ENCODE peak calls at places on chromosomes 3 and 15, in four cellular contexts. One of them, this sample, is unnamed. For H3K27me3, the result is how much of the 10 kb centered on the place peaks cover.

GRCh38 chr3:159751754-159752153 is 236.9 kb upstream of the IL12A start:
- DNase-seq in thoracic aorta: no peak
- DNase-seq in effector memory CD4-positive, alpha-beta T cell: no peak
- DNase-seq in naive thymus-derived CD4-positive, alpha-beta T cell: no peak
- DNase-seq in this sample: no peak

GRCh38 chr3:16890605-16891333 is 6.0 kb downstream of the PLCL2 start:
- DNase-seq in naive thymus-derived CD4-positive, alpha-beta T cell: no peak
- DNase-seq in effector memory CD4-positive, alpha-beta T cell: no peak
- DNase-seq in thoracic aorta: no peak
- DNase-seq in this sample: peak

GRCh38 chr3:16658004-16658932 is 53.0 kb upstream of the DAZL start:
- DNase-seq in naive thymus-derived CD4-positive, alpha-beta T cell: no peak
- DNase-seq in thoracic aorta: no peak
- DNase-seq in effector memory CD4-positive, alpha-beta T cell: no peak
- DNase-seq in this sample: peak

GRCh38 chr15:71411538-71412482 is 296.5 kb downstream of the THSD4 start:
- DNase-seq in thoracic aorta: peak
- DNase-seq in naive thymus-derived CD4-positive, alpha-beta T cell: no peak
- DNase-seq in effector memory CD4-positive, alpha-beta T cell: no peak
- DNase-seq in this sample: no peak

GRCh38 chr15:71272932-71273331 is 157.7 kb downstream of the THSD4 start:
- DNase-seq in thoracic aorta: no peak
- DNase-seq in effector memory CD4-positive, alpha-beta T cell: no peak
- DNase-seq in naive thymus-derived CD4-positive, alpha-beta T cell: no peak
- DNase-seq in this sample: no peak

GRCh38 chr15:40846846-40847224 is 3.0 kb downstream of the SPINT1 start:
- DNase-seq in effector memory CD4-positive, alpha-beta T cell: no peak
- DNase-seq in naive thymus-derived CD4-positive, alpha-beta T cell: no peak
- DNase-seq in thoracic aorta: no peak
- DNase-seq in this sample: no peak

GRCh38 chr3:135097276-135097946 is 302.4 kb downstream of the EPHB1 start:
- DNase-seq in effector memory CD4-positive, alpha-beta T cell: no peak
- DNase-seq in naive thymus-derived CD4-positive, alpha-beta T cell: no peak
- DNase-seq in thoracic aorta: no peak
- DNase-seq in this sample: no peak

GRCh38 chr3:97694876-97695275 is 69.7 kb upstream of the ARL6 start:
- DNase-seq in thoracic aorta: no peak
- DNase-seq in effector memory CD4-positive, alpha-beta T cell: no peak
- DNase-seq in naive thymus-derived CD4-positive, alpha-beta T cell: no peak
- DNase-seq in this sample: no peak

GRCh38 chr3:60746043-60746638 is 505.1 kb downstream of the FHIT start:
- DNase-seq in effector memory CD4-positive, alpha-beta T cell: no peak
- DNase-seq in thoracic aorta: no peak
- DNase-seq in naive thymus-derived CD4-positive, alpha-beta T cell: no peak
- DNase-seq in this sample: no peak

GRCh38 chr3:72896996-72897757 is 9.3 kb downstream of the GXYLT2 start:
- DNase-seq in thoracic aorta: no peak
- DNase-seq in effector memory CD4-positive, alpha-beta T cell: no peak
- DNase-seq in naive thymus-derived CD4-positive, alpha-beta T cell: no peak
- DNase-seq in this sample: no peak

GRCh38 chr3:187456268-187456667 is 88.1 kb downstream of the RTP4 start:
- DNase-seq in effector memory CD4-positive, alpha-beta T cell: no peak
- DNase-seq in thoracic aorta: peak
- DNase-seq in naive thymus-derived CD4-positive, alpha-beta T cell: no peak
- DNase-seq in this sample: peak

GRCh38 chr3:197349368-197349767 is 51.0 kb upstream of the DLG1 start:
- DNase-seq in thoracic aorta: no peak
- DNase-seq in effector memory CD4-positive, alpha-beta T cell: no peak
- DNase-seq in naive thymus-derived CD4-positive, alpha-beta T cell: no peak
- DNase-seq in this sample: no peak

GRCh38 chr15:51888593-51889195 is 59.2 kb downstream of the TMOD3 start:
- DNase-seq in thoracic aorta: no peak
- DNase-seq in naive thymus-derived CD4-positive, alpha-beta T cell: no peak
- DNase-seq in effector memory CD4-positive, alpha-beta T cell: no peak
- DNase-seq in this sample: no peak

GRCh38 chr3:107116251-107116650 is 261.0 kb upstream of the CCDC54 start:
- DNase-seq in naive thymus-derived CD4-positive, alpha-beta T cell: no peak
- DNase-seq in effector memory CD4-positive, alpha-beta T cell: no peak
- DNase-seq in thoracic aorta: no peak
- DNase-seq in this sample: no peak

GRCh38 chr3:177438596-177439220 is 241.4 kb upstream of the TBL1XR1 start:
- DNase-seq in thoracic aorta: no peak
- DNase-seq in naive thymus-derived CD4-positive, alpha-beta T cell: no peak
- DNase-seq in effector memory CD4-positive, alpha-beta T cell: no peak
- DNase-seq in this sample: no peak

GRCh38 chr3:190307164-190307545 is 15.1 kb downstream of the CLDN1 start:
- DNase-seq in thoracic aorta: no peak
- DNase-seq in effector memory CD4-positive, alpha-beta T cell: no peak
- DNase-seq in naive thymus-derived CD4-positive, alpha-beta T cell: no peak
- DNase-seq in this sample: no peak

GRCh38 chr15:51181221-51181620 is 86.5 kb upstream of the TNFAIP8L3 start:
- DNase-seq in naive thymus-derived CD4-positive, alpha-beta T cell: no peak
- DNase-seq in effector memory CD4-positive, alpha-beta T cell: no peak
- DNase-seq in thoracic aorta: no peak
- DNase-seq in this sample: no peak

GRCh38 chr3:171049831-171050444 is 23.4 kb upstream of the SLC2A2 start:
- DNase-seq in effector memory CD4-positive, alpha-beta T cell: no peak
- DNase-seq in naive thymus-derived CD4-positive, alpha-beta T cell: peak
- DNase-seq in thoracic aorta: no peak
- DNase-seq in this sample: peak

GRCh38 chr15:52678468-52679231 is 538 bp downstream of the ATOSA start:
- DNase-seq in naive thymus-derived CD4-positive, alpha-beta T cell: peak
- DNase-seq in effector memory CD4-positive, alpha-beta T cell: peak
- DNase-seq in thoracic aorta: peak
- DNase-seq in this sample: peak

GRCh38 chr3:144586382-144586781 is 614.8 kb downstream of the DIPK2A start:
- DNase-seq in thoracic aorta: no peak
- DNase-seq in naive thymus-derived CD4-positive, alpha-beta T cell: no peak
- DNase-seq in effector memory CD4-positive, alpha-beta T cell: no peak
- DNase-seq in this sample: no peak

GRCh38 chr3:82496890-82497560 is 735.6 kb upstream of the GBE1 start:
- DNase-seq in naive thymus-derived CD4-positive, alpha-beta T cell: no peak
- DNase-seq in thoracic aorta: no peak
- DNase-seq in effector memory CD4-positive, alpha-beta T cell: no peak
- DNase-seq in this sample: peak

GRCh38 chr3:43144811-43145490 is 39.1 kb upstream of the POMGNT2 start:
- DNase-seq in thoracic aorta: no peak
- DNase-seq in naive thymus-derived CD4-positive, alpha-beta T cell: no peak
- DNase-seq in effector memory CD4-positive, alpha-beta T cell: no peak
- DNase-seq in this sample: no peak

GRCh38 chr15:68230157-68231100 is 901 bp upstream of the CLN6 start:
- DNase-seq in naive thymus-derived CD4-positive, alpha-beta T cell: no peak
- DNase-seq in effector memory CD4-positive, alpha-beta T cell: no peak
- DNase-seq in thoracic aorta: no peak
- DNase-seq in this sample: no peak

GRCh38 chr15:100405179-100405578 is 63.4 kb upstream of the ADAMTS17 start:
- DNase-seq in effector memory CD4-positive, alpha-beta T cell: no peak
- DNase-seq in naive thymus-derived CD4-positive, alpha-beta T cell: no peak
- DNase-seq in thoracic aorta: no peak
- DNase-seq in this sample: no peak

GRCh38 chr15:101156509-101157159 is 95.2 kb downstream of the CHSY1 start:
- DNase-seq in thoracic aorta: no peak
- DNase-seq in effector memory CD4-positive, alpha-beta T cell: no peak
- DNase-seq in naive thymus-derived CD4-positive, alpha-beta T cell: no peak
- DNase-seq in this sample: no peak

GRCh38 chr3:32109256-32109655 is 2.8 kb downstream of the GPD1L start:
- DNase-seq in effector memory CD4-positive, alpha-beta T cell: no peak
- DNase-seq in naive thymus-derived CD4-positive, alpha-beta T cell: no peak
- DNase-seq in thoracic aorta: peak
- DNase-seq in this sample: no peak

GRCh38 chr3:8457039-8457438 is 44.6 kb upstream of the LMCD1 start:
- DNase-seq in thoracic aorta: no peak
- DNase-seq in naive thymus-derived CD4-positive, alpha-beta T cell: no peak
- DNase-seq in effector memory CD4-positive, alpha-beta T cell: no peak
- DNase-seq in this sample: no peak

GRCh38 chr15:85854345-85855097 is 59.8 kb upstream of the KLHL25 start:
- DNase-seq in naive thymus-derived CD4-positive, alpha-beta T cell: peak
- DNase-seq in effector memory CD4-positive, alpha-beta T cell: peak
- DNase-seq in thoracic aorta: no peak
- DNase-seq in this sample: peak

GRCh38 chr15:91050128-91050455 is 27.7 kb upstream of the VPS33B start:
- DNase-seq in effector memory CD4-positive, alpha-beta T cell: no peak
- DNase-seq in naive thymus-derived CD4-positive, alpha-beta T cell: no peak
- DNase-seq in thoracic aorta: no peak
- DNase-seq in this sample: no peak

GRCh38 chr3:33211444-33211843 is 7.2 kb downstream of the SUSD5 start:
- DNase-seq in effector memory CD4-positive, alpha-beta T cell: no peak
- DNase-seq in thoracic aorta: no peak
- DNase-seq in naive thymus-derived CD4-positive, alpha-beta T cell: no peak
- DNase-seq in this sample: no peak

GRCh38 chr3:65500398-65501306 is 538.1 kb downstream of the MAGI1 start:
- DNase-seq in effector memory CD4-positive, alpha-beta T cell: no peak
- DNase-seq in thoracic aorta: no peak
- DNase-seq in naive thymus-derived CD4-positive, alpha-beta T cell: no peak
- DNase-seq in this sample: no peak

GRCh38 chr3:172511783-172512357 is 11.4 kb downstream of the TNFSF10 start:
- DNase-seq in naive thymus-derived CD4-positive, alpha-beta T cell: no peak
- DNase-seq in thoracic aorta: no peak
- DNase-seq in effector memory CD4-positive, alpha-beta T cell: no peak
- DNase-seq in this sample: no peak

GRCh38 chr3:131326307-131326706 is 55.3 kb upstream of the NUDT16 start:
- DNase-seq in thoracic aorta: no peak
- DNase-seq in naive thymus-derived CD4-positive, alpha-beta T cell: no peak
- DNase-seq in effector memory CD4-positive, alpha-beta T cell: no peak
- DNase-seq in this sample: no peak

GRCh38 chr3:632571-633170 is 436.1 kb downstream of the CHL1 start:
- DNase-seq in effector memory CD4-positive, alpha-beta T cell: no peak
- DNase-seq in naive thymus-derived CD4-positive, alpha-beta T cell: peak
- DNase-seq in thoracic aorta: no peak
- DNase-seq in this sample: peak

GRCh38 chr15:80231371-80231770 is 20.6 kb downstream of the CTXND1 start:
- DNase-seq in naive thymus-derived CD4-positive, alpha-beta T cell: no peak
- DNase-seq in effector memory CD4-positive, alpha-beta T cell: no peak
- DNase-seq in thoracic aorta: no peak
- DNase-seq in this sample: no peak

GRCh38 chr3:42050126-42050525 is 41.0 kb upstream of the TRAK1 start:
- DNase-seq in naive thymus-derived CD4-positive, alpha-beta T cell: no peak
- DNase-seq in effector memory CD4-positive, alpha-beta T cell: no peak
- DNase-seq in thoracic aorta: no peak
- DNase-seq in this sample: no peak

GRCh38 chr15:45869034-45869668 is 234.3 kb downstream of the SQOR start:
- DNase-seq in effector memory CD4-positive, alpha-beta T cell: no peak
- DNase-seq in naive thymus-derived CD4-positive, alpha-beta T cell: no peak
- DNase-seq in thoracic aorta: no peak
- DNase-seq in this sample: no peak
- H3K4me3 ChIP-seq in effector memory CD4-positive, alpha-beta T cell: no peak
- H3K4me3 ChIP-seq in naive thymus-derived CD4-positive, alpha-beta T cell: no peak
- H3K4me3 ChIP-seq in thoracic aorta: no peak
- H3K4me3 ChIP-seq in this sample: no peak

GRCh38 chr15:98626153-98626552 is 22.2 kb upstream of the IGF1R start:
- DNase-seq in naive thymus-derived CD4-positive, alpha-beta T cell: no peak
- DNase-seq in thoracic aorta: no peak
- DNase-seq in effector memory CD4-positive, alpha-beta T cell: no peak
- DNase-seq in this sample: no peak
- H3K27me3 ChIP-seq in naive thymus-derived CD4-positive, alpha-beta T cell: under half
- H3K27me3 ChIP-seq in thoracic aorta: under half
- H3K27me3 ChIP-seq in effector memory CD4-positive, alpha-beta T cell: under half
- H3K27me3 ChIP-seq in this sample: half or more

GRCh38 chr15:29139072-29139471 is 130.6 kb downstream of the NSMCE3 start:
- DNase-seq in effector memory CD4-positive, alpha-beta T cell: no peak
- DNase-seq in thoracic aorta: no peak
- DNase-seq in naive thymus-derived CD4-positive, alpha-beta T cell: no peak
- DNase-seq in this sample: peak

GRCh38 chr15:29140475-29141172 is 129.0 kb downstream of the NSMCE3 start:
- DNase-seq in effector memory CD4-positive, alpha-beta T cell: no peak
- DNase-seq in thoracic aorta: no peak
- DNase-seq in naive thymus-derived CD4-positive, alpha-beta T cell: no peak
- DNase-seq in this sample: no peak

GRCh38 chr15:29141206-29141907 is 128.3 kb downstream of the NSMCE3 start:
- DNase-seq in naive thymus-derived CD4-positive, alpha-beta T cell: no peak
- DNase-seq in effector memory CD4-positive, alpha-beta T cell: no peak
- DNase-seq in thoracic aorta: no peak
- DNase-seq in this sample: no peak

GRCh38 chr15:29138260-29138659 is 131.4 kb downstream of the NSMCE3 start:
- DNase-seq in naive thymus-derived CD4-positive, alpha-beta T cell: no peak
- DNase-seq in effector memory CD4-positive, alpha-beta T cell: no peak
- DNase-seq in thoracic aorta: no peak
- DNase-seq in this sample: no peak

DNA sequence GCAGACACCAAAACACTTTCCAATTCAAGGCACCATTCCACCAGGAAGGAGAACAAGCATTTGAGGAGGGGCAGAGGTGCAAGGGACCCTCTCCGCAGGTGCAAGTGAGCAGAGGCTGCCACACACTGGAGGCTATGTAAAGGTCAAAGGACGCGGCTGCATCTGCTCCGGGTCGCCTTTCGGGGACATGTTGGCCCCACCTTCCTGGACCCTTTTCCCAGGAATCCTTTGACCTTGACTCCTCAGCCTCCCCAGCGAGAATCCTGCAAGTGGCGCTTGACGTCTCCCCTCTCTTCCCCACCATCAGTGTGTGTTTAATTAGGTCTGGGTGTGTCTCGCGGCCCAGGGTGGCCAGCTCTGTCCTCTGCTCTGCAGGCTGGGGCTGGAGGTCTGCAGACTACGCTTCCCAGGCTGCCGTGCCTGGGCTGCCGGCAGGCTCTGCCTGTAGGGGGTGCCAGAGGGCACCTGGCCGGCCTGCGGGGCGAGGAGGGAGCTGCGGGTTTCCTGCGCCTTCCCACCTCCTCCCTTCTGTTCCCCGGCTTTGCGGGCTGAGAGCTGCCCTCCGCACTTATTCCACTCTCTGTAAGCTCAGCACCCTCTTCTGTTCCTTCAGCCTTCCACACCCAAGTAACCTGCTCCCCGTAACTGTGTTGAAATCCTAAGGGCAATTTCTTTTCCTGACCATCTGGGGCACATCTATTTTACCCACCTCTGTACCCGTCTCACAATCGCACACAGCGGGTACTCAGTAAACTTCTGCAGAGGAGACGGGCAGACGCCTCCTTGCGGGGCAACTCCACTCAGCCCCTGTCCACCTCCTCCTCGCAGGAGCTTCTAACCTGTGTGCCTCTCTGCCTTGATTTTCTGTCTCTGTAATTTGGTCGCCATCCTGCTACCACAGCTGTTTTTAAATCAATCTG is 129.8 kb downstream of the NSMCE3 start:
- DNase-seq in thoracic aorta: no peak
- DNase-seq in naive thymus-derived CD4-positive, alpha-beta T cell: peak
- DNase-seq in effector memory CD4-positive, alpha-beta T cell: no peak
- DNase-seq in this sample: peak
- H3K4me3 ChIP-seq in thoracic aorta: peak
- H3K4me3 ChIP-seq in naive thymus-derived CD4-positive, alpha-beta T cell: no peak
- H3K4me3 ChIP-seq in effector memory CD4-positive, alpha-beta T cell: no peak
- H3K4me3 ChIP-seq in this sample: no peak

GRCh38 chr3:13879102-13879945 is 547 bp downstream of the WNT7A start:
- DNase-seq in naive thymus-derived CD4-positive, alpha-beta T cell: no peak
- DNase-seq in thoracic aorta: no peak
- DNase-seq in effector memory CD4-positive, alpha-beta T cell: no peak
- DNase-seq in this sample: no peak
- H3K27me3 ChIP-seq in naive thymus-derived CD4-positive, alpha-beta T cell: under half
- H3K27me3 ChIP-seq in thoracic aorta: under half
- H3K27me3 ChIP-seq in effector memory CD4-positive, alpha-beta T cell: under half
- H3K27me3 ChIP-seq in this sample: half or more

This sample was measured in HAP-1.